ENCODE peak calls at places on chromosome 22, in nine cellular contexts. One of them, this sample, is unnamed.

GRCh38 chr22:39738746-39739145 is 154.8 kb downstream of the ENTHD1 start:
- DNase-seq in pancreas: no peak
- DNase-seq in cardiac fibroblast: peak; percentile 52
- DNase-seq in fibroblast of mammary gland: peak; percentile 46
- DNase-seq in kidney: no peak
- DNase-seq in astrocyte of the cerebellum: no peak
- DNase-seq in stomach: no peak
- DNase-seq in thoracic aorta: no peak
- DNase-seq in mucosa of descending colon: no peak
- DNase-seq in this sample: peak; percentile 63

GRCh38 chr22:21591695-21592094 is 24.2 kb downstream of the UBE2L3 start:
- DNase-seq in pancreas: no peak
- DNase-seq in cardiac fibroblast: no peak
- DNase-seq in fibroblast of mammary gland: no peak
- DNase-seq in kidney: no peak
- DNase-seq in astrocyte of the cerebellum: no peak
- DNase-seq in stomach: no peak
- DNase-seq in thoracic aorta: peak; percentile 18
- DNase-seq in mucosa of descending colon: no peak
- DNase-seq in this sample: no peak

GRCh38 chr22:47307326-47307725 is 544.9 kb downstream of the TBC1D22A start:
- DNase-seq in pancreas: no peak
- DNase-seq in cardiac fibroblast: peak; percentile 21
- DNase-seq in fibroblast of mammary gland: peak; percentile 55
- DNase-seq in kidney: no peak
- DNase-seq in astrocyte of the cerebellum: no peak
- DNase-seq in stomach: no peak
- DNase-seq in thoracic aorta: no peak
- DNase-seq in mucosa of descending colon: no peak
- DNase-seq in this sample: peak; percentile 18

GRCh38 chr22:23204125-23204488 is 23.8 kb downstream of the BCR start:
- DNase-seq in pancreas: no peak
- DNase-seq in cardiac fibroblast: no peak
- DNase-seq in fibroblast of mammary gland: no peak
- DNase-seq in kidney: no peak
- DNase-seq in astrocyte of the cerebellum: no peak
- DNase-seq in stomach: no peak
- DNase-seq in thoracic aorta: no peak
- DNase-seq in mucosa of descending colon: no peak
- DNase-seq in this sample: no peak

GRCh38 chr22:40310081-40310770 is 36.1 kb upstream of the ADSL start:
- DNase-seq in pancreas: no peak
- DNase-seq in cardiac fibroblast: peak; percentile 62
- DNase-seq in fibroblast of mammary gland: peak; percentile 91
- DNase-seq in kidney: no peak
- DNase-seq in astrocyte of the cerebellum: peak; percentile 86
- DNase-seq in stomach: no peak
- DNase-seq in thoracic aorta: no peak
- DNase-seq in mucosa of descending colon: no peak
- DNase-seq in this sample: peak; percentile 93

GRCh38 chr22:21865041-21865440 is 2.4 kb downstream of the MAPK1 start:
- DNase-seq in pancreas: no peak
- DNase-seq in cardiac fibroblast: peak; percentile 85
- DNase-seq in fibroblast of mammary gland: peak; percentile 91
- DNase-seq in kidney: no peak
- DNase-seq in astrocyte of the cerebellum: peak; percentile 74
- DNase-seq in stomach: peak; percentile 35
- DNase-seq in thoracic aorta: peak; percentile 48
- DNase-seq in mucosa of descending colon: peak; percentile 34
- DNase-seq in this sample: peak; percentile 91

GRCh38 chr22:46401370-46401769 is 65.9 kb downstream of the TRMU start:
- DNase-seq in pancreas: peak; percentile 9
- DNase-seq in cardiac fibroblast: no peak
- DNase-seq in fibroblast of mammary gland: no peak
- DNase-seq in kidney: peak; percentile 46
- DNase-seq in astrocyte of the cerebellum: no peak
- DNase-seq in stomach: no peak
- DNase-seq in thoracic aorta: no peak
- DNase-seq in mucosa of descending colon: no peak
- DNase-seq in this sample: no peak

GRCh38 chr22:24868979-24869378 is 63.0 kb downstream of the SGSM1 start:
- DNase-seq in pancreas: no peak
- DNase-seq in cardiac fibroblast: no peak
- DNase-seq in fibroblast of mammary gland: no peak
- DNase-seq in kidney: no peak
- DNase-seq in astrocyte of the cerebellum: no peak
- DNase-seq in stomach: no peak
- DNase-seq in thoracic aorta: no peak
- DNase-seq in mucosa of descending colon: no peak
- DNase-seq in this sample: no peak

GRCh38 chr22:32175751-32176644 is 16.9 kb upstream of the C22orf42 start:
- DNase-seq in pancreas: peak; percentile 58
- DNase-seq in cardiac fibroblast: no peak
- DNase-seq in fibroblast of mammary gland: no peak
- DNase-seq in kidney: no peak
- DNase-seq in astrocyte of the cerebellum: no peak
- DNase-seq in stomach: no peak
- DNase-seq in thoracic aorta: no peak
- DNase-seq in mucosa of descending colon: no peak
- DNase-seq in this sample: no peak

GRCh38 chr22:50191041-50191740 is 5.5 kb downstream of the TRABD start:
- DNase-seq in pancreas: peak; percentile 73
- DNase-seq in cardiac fibroblast: peak; percentile 32
- DNase-seq in fibroblast of mammary gland: no peak
- DNase-seq in kidney: peak; percentile 87
- DNase-seq in astrocyte of the cerebellum: no peak
- DNase-seq in stomach: peak; percentile 61
- DNase-seq in thoracic aorta: no peak
- DNase-seq in mucosa of descending colon: peak; percentile 61
- DNase-seq in this sample: no peak

GRCh38 chr22:50189184-50189848 is 3.6 kb downstream of the TRABD start:
- DNase-seq in pancreas: peak; percentile 96
- DNase-seq in cardiac fibroblast: no peak
- DNase-seq in fibroblast of mammary gland: no peak
- DNase-seq in kidney: peak; percentile 88
- DNase-seq in astrocyte of the cerebellum: no peak
- DNase-seq in stomach: peak; percentile 68
- DNase-seq in thoracic aorta: no peak
- DNase-seq in mucosa of descending colon: peak; percentile 53
- DNase-seq in this sample: no peak

GRCh38 chr22:50192056-50192824 is 6.5 kb downstream of the TRABD start:
- DNase-seq in pancreas: peak; percentile 72
- DNase-seq in cardiac fibroblast: no peak
- DNase-seq in fibroblast of mammary gland: peak; percentile 33
- DNase-seq in kidney: peak; percentile 76
- DNase-seq in astrocyte of the cerebellum: no peak
- DNase-seq in stomach: peak; percentile 39
- DNase-seq in thoracic aorta: no peak
- DNase-seq in mucosa of descending colon: no peak
- DNase-seq in this sample: no peak

GRCh38 chr22:50189849-50190181 is 4.1 kb downstream of the TRABD start:
- DNase-seq in pancreas: peak; percentile 74
- DNase-seq in cardiac fibroblast: no peak
- DNase-seq in fibroblast of mammary gland: peak; percentile 25
- DNase-seq in kidney: no peak
- DNase-seq in astrocyte of the cerebellum: no peak
- DNase-seq in stomach: no peak
- DNase-seq in thoracic aorta: no peak
- DNase-seq in mucosa of descending colon: no peak
- DNase-seq in this sample: peak; percentile 30

DNA sequence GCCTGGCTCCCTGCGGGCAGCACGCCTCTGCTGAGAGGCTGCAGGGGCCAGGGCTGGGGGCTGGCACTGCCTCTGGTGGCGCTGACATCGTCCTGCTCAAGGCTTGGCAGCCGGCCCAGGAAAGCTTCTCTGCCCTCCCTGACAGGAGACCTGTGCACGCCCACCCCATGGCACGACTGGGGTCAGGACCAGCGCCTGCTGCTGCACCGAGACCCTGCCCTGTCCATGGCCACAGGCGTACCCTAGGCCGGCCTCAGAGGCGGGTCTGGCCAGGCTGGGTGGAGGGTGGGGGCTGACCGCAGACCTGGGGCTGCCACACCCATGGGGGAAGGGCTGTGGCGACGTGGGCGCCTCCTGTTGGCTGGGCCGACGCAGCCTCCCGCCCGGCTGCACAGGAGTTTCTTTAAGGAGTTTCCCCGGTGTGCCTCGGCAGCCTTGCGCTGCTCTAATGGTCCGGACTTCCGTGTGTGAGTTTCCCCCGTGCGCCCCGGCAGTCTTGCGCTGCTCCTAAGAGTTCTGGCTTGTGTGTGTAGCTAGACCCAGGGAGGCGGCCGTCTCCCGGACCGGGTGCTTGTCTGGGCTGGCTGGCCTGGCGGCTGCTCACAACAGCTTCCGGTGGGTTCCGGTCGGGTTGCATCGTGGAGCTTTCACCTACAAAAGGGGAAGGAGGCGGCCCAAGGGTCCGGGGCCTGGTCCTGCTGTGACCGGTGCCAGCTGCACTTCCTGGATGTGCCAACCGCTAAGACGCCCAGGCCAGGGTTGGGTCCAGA is 4.7 kb downstream of the TRABD start:
- DNase-seq in pancreas: peak; percentile 95
- DNase-seq in cardiac fibroblast: peak; percentile 68
- DNase-seq in fibroblast of mammary gland: peak; percentile 52
- DNase-seq in kidney: peak; percentile 96
- DNase-seq in astrocyte of the cerebellum: no peak
- DNase-seq in stomach: peak; percentile 88
- DNase-seq in thoracic aorta: no peak
- DNase-seq in mucosa of descending colon: peak; percentile 90
- DNase-seq in this sample: peak; percentile 59
- TF ChIP-seq CTCF in pancreas: no peak
- TF ChIP-seq CTCF in cardiac fibroblast: peak; percentile 19
- TF ChIP-seq CTCF in fibroblast of mammary gland: no peak
- TF ChIP-seq CTCF in kidney: peak; percentile 53
- TF ChIP-seq CTCF in astrocyte of the cerebellum: peak; percentile 43
- TF ChIP-seq CTCF in stomach: no peak
- TF ChIP-seq CTCF in thoracic aorta: peak; percentile 1
- TF ChIP-seq CTCF in mucosa of descending colon: peak; percentile 56
- TF ChIP-seq CTCF in this sample: peak; percentile 48

DNA sequence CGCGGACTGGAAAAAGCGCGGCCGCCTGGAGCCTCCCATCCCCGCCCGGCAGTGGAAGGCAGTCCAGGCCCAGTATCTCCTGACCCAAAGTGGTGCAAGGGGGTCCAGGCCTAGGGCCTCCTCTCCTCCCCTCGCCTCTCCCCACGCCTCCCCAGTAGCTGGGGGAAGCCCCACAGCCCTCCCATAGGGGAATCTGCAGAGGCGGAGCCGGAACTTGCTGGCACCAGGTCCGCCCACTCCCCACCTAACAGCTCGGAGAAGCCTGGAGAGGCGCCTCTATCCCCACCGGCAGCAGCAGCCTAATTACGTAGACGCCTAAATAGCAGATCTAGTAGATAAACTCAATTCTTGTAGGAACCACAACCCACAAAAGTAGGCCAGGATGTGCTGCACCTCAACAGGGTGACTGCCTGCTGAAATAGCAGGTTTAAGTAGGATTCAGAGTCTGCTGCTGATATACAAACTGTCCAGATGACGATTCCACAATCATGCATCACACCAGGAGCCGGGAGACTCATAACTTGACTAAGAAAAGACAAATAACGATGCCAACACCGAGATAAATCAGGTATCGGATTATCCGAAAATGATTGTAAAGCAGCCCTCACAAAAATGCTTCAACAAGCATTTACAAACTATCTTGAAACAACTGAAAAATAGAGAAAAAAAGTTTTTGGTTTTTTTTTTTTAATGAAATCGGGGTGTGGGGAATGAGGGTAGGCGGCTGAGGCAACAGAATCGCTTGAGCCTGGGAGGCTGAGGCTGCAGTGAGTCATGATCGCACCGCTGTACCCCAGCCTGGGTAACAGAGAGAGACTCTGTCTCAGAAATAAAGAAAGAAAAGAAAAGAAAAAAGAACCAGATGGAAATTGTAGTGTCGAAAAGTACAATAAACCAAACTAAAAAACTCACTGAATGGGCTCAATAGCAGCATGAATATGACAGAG is 11.4 kb upstream of the BRD1 start:
- DNase-seq in pancreas: peak; percentile 64
- DNase-seq in cardiac fibroblast: no peak
- DNase-seq in fibroblast of mammary gland: no peak
- DNase-seq in kidney: peak; percentile 76
- DNase-seq in astrocyte of the cerebellum: no peak
- DNase-seq in stomach: no peak
- DNase-seq in thoracic aorta: no peak
- DNase-seq in mucosa of descending colon: peak; percentile 48
- DNase-seq in this sample: no peak
- H3K4me3 ChIP-seq in pancreas: no peak overlapping the region
- H3K4me3 ChIP-seq in cardiac fibroblast: no peak overlapping the region
- H3K4me3 ChIP-seq in fibroblast of mammary gland: no peak overlapping the region
- H3K4me3 ChIP-seq in kidney: no peak overlapping the region
- H3K4me3 ChIP-seq in astrocyte of the cerebellum: no peak overlapping the region
- H3K4me3 ChIP-seq in stomach: no peak overlapping the region
- H3K4me3 ChIP-seq in thoracic aorta: peak overlapping the region; percentile 25
- H3K4me3 ChIP-seq in mucosa of descending colon: no peak overlapping the region
- H3K4me3 ChIP-seq in this sample: no peak overlapping the region

GRCh38 chr22:26669060-26669481 is 11.7 kb downstream of the MIAT start:
- DNase-seq in pancreas: no peak
- DNase-seq in cardiac fibroblast: peak; percentile 57
- DNase-seq in fibroblast of mammary gland: peak; percentile 40
- DNase-seq in kidney: no peak
- DNase-seq in astrocyte of the cerebellum: no peak
- DNase-seq in stomach: no peak
- DNase-seq in thoracic aorta: no peak
- DNase-seq in mucosa of descending colon: peak; percentile 36
- DNase-seq in this sample: no peak
- TF ChIP-seq CTCF in pancreas: peak; percentile 53
- TF ChIP-seq CTCF in cardiac fibroblast: peak; percentile 52
- TF ChIP-seq CTCF in fibroblast of mammary gland: peak; percentile 32
- TF ChIP-seq CTCF in kidney: no peak
- TF ChIP-seq CTCF in astrocyte of the cerebellum: peak; percentile 69
- TF ChIP-seq CTCF in stomach: no peak
- TF ChIP-seq CTCF in thoracic aorta: no peak
- TF ChIP-seq CTCF in mucosa of descending colon: no peak
- TF ChIP-seq CTCF in this sample: peak; percentile 48

GRCh38 chr22:37631448-37632173 is 7.9 kb upstream of the SH3BP1 start:
- DNase-seq in pancreas: no peak
- DNase-seq in cardiac fibroblast: no peak
- DNase-seq in fibroblast of mammary gland: no peak
- DNase-seq in kidney: peak; percentile 83
- DNase-seq in astrocyte of the cerebellum: no peak
- DNase-seq in stomach: no peak
- DNase-seq in thoracic aorta: no peak
- DNase-seq in mucosa of descending colon: no peak
- DNase-seq in this sample: no peak

GRCh38 chr22:37630839-37631435 is 8.5 kb upstream of the SH3BP1 start:
- DNase-seq in pancreas: no peak
- DNase-seq in cardiac fibroblast: peak; percentile 49
- DNase-seq in fibroblast of mammary gland: no peak
- DNase-seq in kidney: no peak
- DNase-seq in astrocyte of the cerebellum: no peak
- DNase-seq in stomach: peak; percentile 56
- DNase-seq in thoracic aorta: no peak
- DNase-seq in mucosa of descending colon: no peak
- DNase-seq in this sample: no peak

GRCh38 chr22:37633693-37634504 is 5.6 kb upstream of the SH3BP1 start:
- DNase-seq in pancreas: no peak
- DNase-seq in cardiac fibroblast: peak; percentile 95
- DNase-seq in fibroblast of mammary gland: peak; percentile 80
- DNase-seq in kidney: peak; percentile 97
- DNase-seq in astrocyte of the cerebellum: peak; percentile 43
- DNase-seq in stomach: peak; percentile 86
- DNase-seq in thoracic aorta: no peak
- DNase-seq in mucosa of descending colon: peak; percentile 72
- DNase-seq in this sample: peak; percentile 91

GRCh38 chr22:37633082-37633692 is 6.3 kb upstream of the SH3BP1 start:
- DNase-seq in pancreas: no peak
- DNase-seq in cardiac fibroblast: no peak
- DNase-seq in fibroblast of mammary gland: no peak
- DNase-seq in kidney: no peak
- DNase-seq in astrocyte of the cerebellum: no peak
- DNase-seq in stomach: no peak
- DNase-seq in thoracic aorta: no peak
- DNase-seq in mucosa of descending colon: no peak
- DNase-seq in this sample: no peak

GRCh38 chr22:37632174-37633081 is 7.0 kb upstream of the SH3BP1 start:
- DNase-seq in pancreas: no peak
- DNase-seq in cardiac fibroblast: no peak
- DNase-seq in fibroblast of mammary gland: no peak
- DNase-seq in kidney: no peak
- DNase-seq in astrocyte of the cerebellum: no peak
- DNase-seq in stomach: no peak
- DNase-seq in thoracic aorta: no peak
- DNase-seq in mucosa of descending colon: no peak
- DNase-seq in this sample: no peak
- H3K4me3 ChIP-seq in pancreas: no peak overlapping the region
- H3K4me3 ChIP-seq in cardiac fibroblast: no peak overlapping the region
- H3K4me3 ChIP-seq in fibroblast of mammary gland: no peak overlapping the region
- H3K4me3 ChIP-seq in kidney: no peak overlapping the region
- H3K4me3 ChIP-seq in astrocyte of the cerebellum: no peak overlapping the region
- H3K4me3 ChIP-seq in stomach: no peak overlapping the region
- H3K4me3 ChIP-seq in thoracic aorta: no peak overlapping the region
- H3K4me3 ChIP-seq in mucosa of descending colon: no peak overlapping the region
- H3K4me3 ChIP-seq in this sample: no peak overlapping the region